ENCODE peak calls at places on chromosome 6, in four cellular contexts. One of them, this sample, is unnamed.
A peak's percentile ranks its signal among the peaks of the same experiment; 100 is the strongest.

GRCh38 chr6:138128096-138128495 is 20.9 kb upstream of the PERP start:
- DNase-seq in testis: no peak
- DNase-seq in neuronal stem cell: no peak
- DNase-seq in GM23248: no peak
- DNase-seq in this sample: no peak

GRCh38 chr6:36616888-36617521 is 22.8 kb downstream of the SRSF3 start:
- DNase-seq in testis: no peak
- DNase-seq in neuronal stem cell: no peak
- DNase-seq in GM23248: peak; percentile 68
- DNase-seq in this sample: no peak

GRCh38 chr6:43376551-43376981 is 7.1 kb upstream of the ZNF318 start:
- DNase-seq in testis: no peak
- DNase-seq in neuronal stem cell: no peak
- DNase-seq in GM23248: peak; percentile 26
- DNase-seq in this sample: peak; percentile 28

GRCh38 chr6:111921108-111921507 is 47.9 kb upstream of the FYN start:
- DNase-seq in testis: no peak
- DNase-seq in neuronal stem cell: no peak
- DNase-seq in GM23248: no peak
- DNase-seq in this sample: no peak

GRCh38 chr6:90119618-90120017 is 177.0 kb downstream of the BACH2 start:
- DNase-seq in testis: no peak
- DNase-seq in neuronal stem cell: no peak
- DNase-seq in GM23248: no peak
- DNase-seq in this sample: no peak

GRCh38 chr6:163180874-163181541 is 233.5 kb upstream of the QKI start:
- DNase-seq in testis: peak; percentile 93
- DNase-seq in neuronal stem cell: peak; percentile 41
- DNase-seq in GM23248: peak; percentile 68
- DNase-seq in this sample: peak; percentile 63

GRCh38 chr6:6405031-6405430 is 84.6 kb upstream of the F13A1 start:
- DNase-seq in testis: no peak
- DNase-seq in neuronal stem cell: no peak
- DNase-seq in GM23248: no peak
- DNase-seq in this sample: no peak

GRCh38 chr6:166076625-166077024 is 91.0 kb downstream of the TBXT start:
- DNase-seq in testis: no peak
- DNase-seq in neuronal stem cell: no peak
- DNase-seq in GM23248: no peak
- DNase-seq in this sample: no peak

GRCh38 chr6:22980446-22980845 is 411.1 kb downstream of the HDGFL1 start:
- DNase-seq in testis: no peak
- DNase-seq in neuronal stem cell: no peak
- DNase-seq in GM23248: peak; percentile 61
- DNase-seq in this sample: peak; percentile 38

GRCh38 chr6:168968801-168969200 is 284.8 kb downstream of the THBS2 start:
- DNase-seq in testis: no peak
- DNase-seq in neuronal stem cell: no peak
- DNase-seq in GM23248: no peak
- DNase-seq in this sample: no peak

GRCh38 chr6:110195639-110196038 is 15.4 kb downstream of the CDC40 start:
- DNase-seq in testis: no peak
- DNase-seq in neuronal stem cell: no peak
- DNase-seq in GM23248: no peak
- DNase-seq in this sample: no peak
- H3K27ac ChIP-seq in testis: no peak overlapping the region
- H3K27ac ChIP-seq in neuronal stem cell: no peak overlapping the region
- H3K27ac ChIP-seq in GM23248: no peak overlapping the region
- H3K27ac ChIP-seq in this sample: no peak overlapping the region

GRCh38 chr6:39225543-39225942 is 3.7 kb downstream of the KCNK5 start:
- DNase-seq in testis: no peak
- DNase-seq in neuronal stem cell: no peak
- DNase-seq in GM23248: no peak
- DNase-seq in this sample: no peak
- H3K27ac ChIP-seq in testis: no peak overlapping the region
- H3K27ac ChIP-seq in neuronal stem cell: no peak overlapping the region
- H3K27ac ChIP-seq in GM23248: no peak overlapping the region
- H3K27ac ChIP-seq in this sample: no peak overlapping the region

DNA sequence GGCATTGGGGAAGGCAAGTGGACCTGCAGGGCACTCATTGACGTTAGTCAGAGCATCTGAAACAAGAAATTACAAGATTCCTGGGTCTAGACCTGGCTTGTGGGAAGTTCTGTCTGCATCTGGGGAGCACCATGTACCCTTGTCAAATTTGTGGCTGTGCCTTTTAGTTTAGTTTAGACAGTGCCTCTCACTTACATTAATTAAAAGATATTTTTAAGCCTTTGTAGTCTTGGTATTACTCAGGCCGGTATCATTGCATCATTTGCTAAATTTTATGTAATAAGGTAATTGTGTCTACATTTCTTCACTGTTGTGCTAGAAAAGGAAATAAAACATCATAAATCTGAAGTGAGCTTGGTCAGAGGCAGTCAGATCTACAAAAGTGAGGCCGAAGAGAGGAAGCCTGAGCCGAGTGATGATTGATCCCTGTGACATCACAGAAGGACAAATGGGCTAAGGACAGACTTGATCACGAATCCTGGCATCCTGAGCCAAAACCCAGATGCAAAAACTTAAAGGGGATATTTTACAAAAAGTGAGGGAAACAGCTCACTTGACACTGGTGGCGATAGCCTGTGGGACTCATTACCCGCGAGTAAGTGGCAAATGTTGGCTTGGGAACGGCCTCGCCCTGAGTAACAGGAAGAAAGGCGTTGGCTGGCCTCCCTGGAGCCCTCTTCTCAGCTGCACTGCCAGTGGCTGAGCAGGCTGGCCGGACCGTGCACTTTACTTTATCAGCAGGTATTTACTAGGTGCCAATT is 106.5 kb downstream of the TCP11 start:
- DNase-seq in testis: no peak
- DNase-seq in neuronal stem cell: no peak
- DNase-seq in GM23248: peak; percentile 68
- DNase-seq in this sample: no peak
- H3K27ac ChIP-seq in testis: no peak overlapping the region
- H3K27ac ChIP-seq in neuronal stem cell: no peak overlapping the region
- H3K27ac ChIP-seq in GM23248: peak overlapping the region; percentile 43
- H3K27ac ChIP-seq in this sample: no peak overlapping the region

DNA sequence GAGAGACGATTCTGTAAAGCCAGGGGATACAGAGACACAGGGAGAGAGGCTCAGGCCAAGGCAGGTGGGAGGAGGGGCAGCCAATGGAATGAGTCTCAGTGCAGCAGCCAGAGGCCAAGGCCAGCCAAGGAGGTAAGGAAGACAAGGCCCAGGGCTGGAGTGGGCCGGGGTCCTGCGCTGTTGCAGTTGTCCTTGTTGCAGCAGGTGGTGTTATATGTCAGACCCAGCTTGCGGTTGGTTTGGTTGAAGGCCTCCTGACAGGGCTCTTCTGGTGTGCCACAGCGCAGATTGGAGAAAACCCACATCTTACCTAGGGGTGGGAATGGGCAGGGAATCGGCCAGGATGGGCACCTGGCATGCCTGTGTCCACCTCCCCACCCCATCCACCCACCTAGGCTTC is 2.5 kb downstream of the LY6G6C start:
- DNase-seq in testis: no peak
- DNase-seq in neuronal stem cell: no peak
- DNase-seq in GM23248: no peak
- DNase-seq in this sample: no peak
- H3K27ac ChIP-seq in testis: no peak overlapping the region
- H3K27ac ChIP-seq in neuronal stem cell: no peak overlapping the region
- H3K27ac ChIP-seq in GM23248: no peak overlapping the region
- H3K27ac ChIP-seq in this sample: no peak overlapping the region